ENCODE peak calls at places on chromosomes 6 and 20, in nine cellular contexts. S, E, W, R, I, D, G, P and Z are unnamed samples.

GRCh38 chr6:127971945-127972391 is 71.1 kb upstream of the THEMIS start:
- DNase-seq in W (peak), P (peak), G (peak), S (no peak), I (no peak), E (no peak), R (no peak), D (peak), Z (no peak)

GRCh38 chr6:38509713-38510112 is 130.0 kb downstream of the BTBD9 start:
- DNase-seq in P (no peak), I (no peak), S (no peak), E (no peak), G (no peak), D (peak), R (no peak), W (no peak), Z (no peak)

GRCh38 chr6:135094403-135094821 is 39.8 kb upstream of the HBS1L start:
- DNase-seq in E (no peak), I (no peak), D (no peak), W (no peak), G (no peak), P (no peak), R (no peak), S (no peak), Z (no peak)

GRCh38 chr20:61693055-61693600 is 372.6 kb downstream of the TAF4 start:
- DNase-seq in S (no peak), I (no peak), D (no peak), P (no peak), G (no peak), E (peak), R (no peak), W (no peak), Z (no peak)

GRCh38 chr6:125749864-125750691 is 646 bp downstream of the HEY2 start:
- DNase-seq in G (no peak), R (no peak), P (no peak), S (no peak), E (peak), I (peak), W (no peak), D (no peak), Z (no peak)

GRCh38 chr6:144347447-144347758 is 62.3 kb downstream of the UTRN start:
- DNase-seq in P (no peak), G (no peak), R (no peak), W (no peak), I (no peak), D (no peak), S (no peak), E (no peak), Z (no peak)

GRCh38 chr6:138588805-138589434 is 89.6 kb upstream of the NHSL1 start:
- DNase-seq in G (peak), I (peak), R (peak), W (peak), S (no peak), D (peak), E (no peak), P (peak), Z (no peak)

GRCh38 chr20:10793741-10794140 is 119.9 kb upstream of the JAG1 start:
- DNase-seq in D (no peak), I (no peak), S (no peak), G (no peak), P (no peak), W (no peak), E (peak), R (no peak), Z (no peak)

GRCh38 chr6:111423960-111424846 is 58.8 kb downstream of the REV3L start:
- DNase-seq in G (no peak), P (no peak), D (peak), R (no peak), W (peak), S (peak), I (peak), E (no peak), Z (no peak)

GRCh38 chr6:46134216-46134615 is 4.4 kb downstream of the ENPP4 start:
- DNase-seq in R (no peak), W (no peak), I (no peak), P (no peak), G (no peak), S (no peak), D (no peak), E (no peak), Z (no peak)

GRCh38 chr20:25859649-25860530 is 163.2 kb upstream of the ZNF337 start:
- DNase-seq in G (peak), P (peak), I (peak), R (peak), E (peak), S (peak), D (peak), W (no peak), Z (no peak)

GRCh38 chr20:21246143-21246542 is 57.0 kb upstream of the XRN2 start:
- DNase-seq in G (no peak), W (no peak), S (no peak), I (no peak), D (no peak), R (no peak), E (no peak), P (no peak), Z (no peak)

GRCh38 chr6:32974541-32975308 is 6.3 kb downstream of the BRD2 start:
- DNase-seq in E (no peak), G (no peak), R (no peak), P (no peak), W (no peak), S (no peak), D (no peak), I (no peak), Z (no peak)

GRCh38 chr6:135358907-135359459 is 138.6 kb downstream of the AHI1 start:
- DNase-seq in I (no peak), E (no peak), D (peak), P (no peak), R (no peak), W (peak), G (no peak), S (no peak), Z (no peak)